ENCODE peak calls at places on chromosomes 1 and 21, in eight cellular contexts. Y, R, C, D, T, O, M and E are unnamed samples.

GRCh38 chr1:67552336-67552759 is 122.1 kb upstream of the SERBP1 start:
- DNase-seq in D (no peak), C (no peak), O (no peak), T (no peak), M (no peak), Y (no peak), R (no peak), E (no peak)

GRCh38 chr1:211196880-211197279 is 62.3 kb upstream of the RCOR3 start:
- DNase-seq in T (peak; percentile 71), Y (no peak), M (no peak), D (no peak), C (no peak), R (no peak), O (no peak), E (no peak)

GRCh38 chr1:111804736-111805135 is 49.0 kb downstream of the DDX20 start:
- DNase-seq in R (no peak), T (no peak), C (no peak), O (no peak), D (no peak), M (no peak), Y (no peak), E (peak; percentile 25)

GRCh38 chr1:152505083-152505482 is 5.5 kb upstream of the LCE5A start:
- DNase-seq in O (no peak), T (peak; percentile 63), D (no peak), R (no peak), M (no peak), C (no peak), Y (no peak), E (no peak)

GRCh38 chr1:178614286-178614685 is 101.4 kb downstream of the TEX35 start:
- DNase-seq in D (no peak), R (no peak), M (no peak), Y (peak; percentile 1), O (peak; percentile 26), T (no peak), C (no peak), E (no peak)

GRCh38 chr1:154994269-154994977 is 1.0 kb downstream of the LENEP start:
- DNase-seq in Y (no peak), T (no peak), C (no peak), D (peak; percentile 10), R (no peak), O (no peak), M (no peak), E (no peak)

GRCh38 chr21:31720330-31720729 is 11.6 kb downstream of the SCAF4 start:
- DNase-seq in C (no peak), T (no peak), O (no peak), M (no peak), D (no peak), R (no peak), Y (no peak), E (no peak)

GRCh38 chr1:107135466-107135865 is 5.4 kb upstream of the NTNG1 start:
- DNase-seq in D (peak; percentile 57), T (peak; percentile 73), O (peak; percentile 58), Y (peak; percentile 75), M (no peak), C (no peak), R (no peak), E (no peak)

GRCh38 chr21:31145271-31145801 is 107.1 kb upstream of the KRTAP19-8 start:
- DNase-seq in Y (no peak), M (no peak), T (no peak), D (no peak), C (no peak), O (no peak), R (no peak), E (no peak)

GRCh38 chr21:46146856-46147255 is 8.5 kb downstream of the FTCD start:
- DNase-seq in C (no peak), T (no peak), D (no peak), M (no peak), Y (no peak), R (no peak), O (no peak), E (peak; percentile 13)

GRCh38 chr1:108877324-108877812 is 583 bp downstream of the GPSM2 start:
- DNase-seq in O (peak; percentile 37), C (no peak), Y (no peak), T (peak; percentile 45), R (no peak), M (peak; percentile 41), D (peak; percentile 47), E (peak; percentile 21)

GRCh38 chr21:29074783-29075182 is 1.3 kb upstream of the CCT8 start:
- DNase-seq in C (no peak), Y (no peak), T (no peak), O (no peak), M (no peak), D (no peak), R (no peak), E (no peak)

GRCh38 chr1:32239335-32239734 is 7.7 kb upstream of the FAM167B start:
- DNase-seq in D (no peak), M (no peak), R (no peak), C (no peak), Y (no peak), O (no peak), T (no peak), E (no peak)

GRCh38 chr21:18722193-18722592 is 318.6 kb upstream of the TMPRSS15 start:
- DNase-seq in R (no peak), O (no peak), Y (no peak), M (no peak), D (no peak), C (no peak), T (no peak), E (no peak)

GRCh38 chr1:204340137-204340536 is 19.6 kb downstream of the PLEKHA6 start:
- DNase-seq in T (no peak), O (no peak), C (no peak), Y (no peak), M (no peak), R (no peak), D (no peak), E (no peak)

GRCh38 chr1:22450421-22451021 is 1.1 kb upstream of the ZBTB40 start:
- DNase-seq in D (no peak), M (no peak), T (no peak), R (no peak), C (no peak), O (no peak), Y (no peak), E (no peak)

GRCh38 chr1:172068334-172068733 is 227.0 kb downstream of the DNM3 start:
- DNase-seq in T (no peak), D (no peak), R (no peak), Y (no peak), M (no peak), O (no peak), C (no peak), E (no peak)

DNA sequence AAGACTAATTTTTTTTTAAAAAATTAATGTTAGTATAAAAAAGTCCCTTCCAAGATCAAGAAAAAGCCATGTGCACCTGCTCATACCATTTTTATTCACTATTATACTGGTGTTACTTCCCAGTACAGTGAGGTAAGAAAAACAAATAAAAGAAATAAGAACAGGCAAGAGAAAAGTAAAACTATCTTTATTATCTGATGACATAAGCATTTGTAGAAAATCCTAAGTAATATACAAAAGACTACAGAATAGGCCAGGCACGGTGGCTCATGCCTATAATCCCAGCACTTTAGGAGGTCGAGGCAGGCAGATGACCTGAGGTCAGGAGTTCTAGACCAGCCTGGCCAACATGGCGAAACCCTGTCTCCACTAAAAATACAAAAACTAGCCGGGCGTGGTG is 65.3 kb downstream of the SRSF11 start:
- DNase-seq in O (no peak), D (no peak), R (no peak), Y (no peak), T (no peak), C (no peak), M (no peak), E (no peak)
- TF ChIP-seq CTCF in O (no peak), D (no peak), R (no peak), Y (no peak), T (no peak), C (no peak), M (no peak), E (no peak)

GRCh38 chr1:55713516-55713915 is 498.4 kb upstream of the USP24 start:
- DNase-seq in R (no peak), T (no peak), C (no peak), O (no peak), Y (no peak), M (no peak), D (no peak), E (no peak)
- TF ChIP-seq CTCF in R (no peak), T (no peak), C (no peak), O (no peak), Y (no peak), M (no peak), D (no peak), E (no peak)

DNA sequence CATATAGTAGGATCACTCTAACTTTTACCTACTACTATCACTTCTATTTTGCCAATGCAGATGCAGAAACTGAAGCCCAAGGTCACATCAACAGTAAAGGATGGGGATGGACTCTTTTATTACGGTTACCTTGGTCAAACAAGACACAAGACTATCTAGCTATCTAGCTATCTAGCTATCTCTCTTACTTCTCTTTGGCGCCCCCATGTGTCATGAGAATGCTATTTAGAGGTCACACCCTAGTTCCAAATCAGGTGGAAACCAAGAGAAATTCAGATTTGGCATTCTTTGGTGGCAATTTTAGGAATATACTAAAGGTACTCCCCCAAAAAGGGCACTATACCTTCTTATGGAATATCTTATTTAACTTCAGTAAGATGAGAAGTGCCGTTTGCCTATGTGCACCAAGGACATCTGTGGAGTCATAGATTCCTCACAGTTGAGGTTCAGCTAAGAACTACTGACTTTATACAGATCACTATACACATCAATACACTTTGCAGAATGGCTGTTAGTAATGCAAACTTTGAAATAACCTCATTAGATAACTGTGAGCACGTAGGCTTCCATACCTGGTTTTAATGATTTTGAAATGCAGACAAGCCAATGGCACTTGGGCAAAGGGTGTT is 6.7 kb downstream of the ZNF648 start:
- DNase-seq in C (no peak), T (peak; percentile 57), Y (no peak), O (peak; percentile 13), D (no peak), R (no peak), M (peak; percentile 36), E (peak; percentile 58)
- TF ChIP-seq CTCF in C (peak; percentile 59), T (peak; percentile 64), Y (no peak), O (peak; percentile 46), D (peak; percentile 27), R (peak; percentile 48), M (peak; percentile 62), E (no peak)

DNA sequence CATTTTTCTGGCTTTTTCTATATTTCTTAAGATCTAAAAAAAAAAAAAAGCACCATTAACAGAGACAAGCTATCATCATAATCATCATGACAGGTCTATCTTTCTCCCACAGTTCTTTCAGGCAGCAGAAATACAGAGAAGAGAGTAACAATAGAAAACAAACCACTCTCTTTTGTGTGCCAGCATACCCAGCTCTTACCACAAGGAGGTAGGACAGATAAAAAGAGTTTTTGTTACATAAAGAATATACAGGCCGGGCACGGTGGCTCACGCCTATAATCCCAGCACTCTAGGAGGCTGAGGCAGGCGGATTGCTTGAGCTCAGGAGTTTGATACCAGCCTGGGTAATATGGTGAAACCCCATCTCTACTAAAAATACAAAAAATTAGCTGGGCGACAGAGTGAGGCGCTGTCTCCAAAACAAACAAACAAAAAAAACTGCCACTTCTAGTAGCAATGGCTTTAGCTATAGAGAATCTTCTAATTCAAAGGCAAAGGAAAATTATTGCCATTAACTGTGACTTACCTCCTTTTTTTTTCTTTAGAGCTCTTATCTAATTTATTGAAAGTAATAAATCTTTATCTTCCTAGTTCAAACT is 39.7 kb downstream of the ANKRD13C start:
- DNase-seq in Y (no peak), R (no peak), O (no peak), C (no peak), M (no peak), D (no peak), T (no peak), E (no peak)
- TF ChIP-seq CTCF in Y (no peak), R (no peak), O (no peak), C (no peak), M (no peak), D (no peak), T (no peak), E (no peak)